ENCODE peak calls at places on chromosomes 7 and 10, in five cellular contexts. One of them, this sample, is unnamed.

GRCh38 chr10:122303271-122304053 is 32.4 kb downstream of the BTBD16 start:
- DNase-seq in colonic mucosa: no peak
- DNase-seq in IMR-90: no peak
- DNase-seq in GM23248: no peak
- DNase-seq in fibroblast of lung: no peak
- DNase-seq in this sample: no peak

GRCh38 chr7:98216941-98217622 is 5.8 kb downstream of the BHLHA15 start:
- DNase-seq in colonic mucosa: no peak
- DNase-seq in IMR-90: no peak
- DNase-seq in GM23248: no peak
- DNase-seq in fibroblast of lung: no peak
- DNase-seq in this sample: no peak

GRCh38 chr10:120428754-120429153 is 28.3 kb upstream of the PLPP4 start:
- DNase-seq in colonic mucosa: no peak
- DNase-seq in IMR-90: no peak
- DNase-seq in GM23248: no peak
- DNase-seq in fibroblast of lung: no peak
- DNase-seq in this sample: no peak

GRCh38 chr7:70334883-70335282 is 736.6 kb downstream of the AUTS2 start:
- DNase-seq in colonic mucosa: no peak
- DNase-seq in IMR-90: no peak
- DNase-seq in GM23248: no peak
- DNase-seq in fibroblast of lung: no peak
- DNase-seq in this sample: no peak

GRCh38 chr7:157540020-157540419 is 203.2 kb downstream of the DNAJB6 start:
- DNase-seq in colonic mucosa: no peak
- DNase-seq in IMR-90: no peak
- DNase-seq in GM23248: no peak
- DNase-seq in fibroblast of lung: no peak
- DNase-seq in this sample: no peak

GRCh38 chr10:6771361-6771760 is 191.3 kb upstream of the PRKCQ start:
- DNase-seq in colonic mucosa: no peak
- DNase-seq in IMR-90: peak; percentile 21
- DNase-seq in GM23248: no peak
- DNase-seq in fibroblast of lung: peak; percentile 81
- DNase-seq in this sample: no peak

GRCh38 chr10:23994459-23995046 is 214.4 kb upstream of the KIAA1217 start:
- DNase-seq in colonic mucosa: peak; percentile 67
- DNase-seq in IMR-90: peak; percentile 39
- DNase-seq in GM23248: peak; percentile 66
- DNase-seq in fibroblast of lung: peak; percentile 60
- DNase-seq in this sample: peak; percentile 71

GRCh38 chr10:17206210-17206709 is 4.8 kb upstream of the TRDMT1 start:
- DNase-seq in colonic mucosa: no peak
- DNase-seq in IMR-90: peak; percentile 93
- DNase-seq in GM23248: peak; percentile 94
- DNase-seq in fibroblast of lung: peak; percentile 59
- DNase-seq in this sample: peak; percentile 74

DNA sequence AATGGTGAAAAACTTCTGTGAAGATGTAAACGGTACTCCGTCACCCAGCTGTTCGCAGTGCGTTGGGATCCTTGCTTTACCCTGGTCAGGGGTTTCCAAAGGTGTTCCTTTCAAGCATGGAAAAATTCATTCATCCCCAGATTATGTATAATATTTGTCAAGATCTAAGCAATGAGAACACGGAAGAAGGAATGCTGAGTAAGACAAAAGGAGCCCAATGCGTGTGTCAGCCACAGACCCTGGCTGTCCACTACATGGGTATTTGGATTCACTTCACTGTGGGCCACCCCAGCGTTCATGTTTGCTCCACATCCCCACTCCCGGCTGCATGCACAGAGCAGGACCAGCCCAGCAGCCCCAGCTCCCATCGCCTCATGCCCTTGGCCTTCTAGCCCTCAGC is 241.3 kb upstream of the CELF2 start:
- DNase-seq in colonic mucosa: no peak
- DNase-seq in IMR-90: no peak
- DNase-seq in GM23248: no peak
- DNase-seq in fibroblast of lung: no peak
- DNase-seq in this sample: no peak
- H3K4me3 ChIP-seq in colonic mucosa: no peak overlapping the region
- H3K4me3 ChIP-seq in IMR-90: no peak overlapping the region
- H3K4me3 ChIP-seq in GM23248: no peak overlapping the region
- H3K4me3 ChIP-seq in fibroblast of lung: no peak overlapping the region
- H3K4me3 ChIP-seq in this sample: no peak overlapping the region

DNA sequence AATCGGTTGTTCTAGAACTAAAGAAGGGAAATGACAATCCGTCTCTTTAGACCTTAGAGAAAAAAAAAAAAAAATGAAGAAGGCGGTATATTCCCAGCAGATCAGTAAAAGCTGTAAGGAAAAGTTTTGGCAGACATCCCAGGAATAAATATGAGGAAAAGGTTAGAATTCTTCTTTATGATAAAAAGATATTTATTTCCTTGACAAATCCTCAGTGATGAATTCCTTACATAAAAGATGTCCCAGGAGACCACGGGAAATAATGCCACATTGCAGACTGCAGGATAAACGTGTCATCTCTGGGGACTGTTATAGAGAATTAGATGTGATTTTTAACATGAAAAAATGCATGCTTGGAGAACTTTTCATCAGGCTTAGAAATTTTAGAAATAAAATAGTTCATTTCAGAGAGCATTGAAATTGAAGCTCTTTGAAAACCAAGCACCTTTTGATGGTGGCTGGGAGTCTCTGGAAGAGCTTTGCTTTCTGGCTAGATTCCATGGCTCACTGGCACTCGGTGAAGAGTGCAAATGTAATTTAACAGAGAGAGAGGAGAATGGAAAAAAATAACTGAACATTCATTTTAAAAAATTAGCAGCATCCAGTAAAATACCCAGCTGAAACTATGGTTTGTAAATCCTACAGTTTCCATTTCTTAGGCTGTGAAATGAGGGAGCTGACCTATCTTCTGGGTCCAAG is 98.2 kb downstream of the PRPF18 start:
- DNase-seq in colonic mucosa: no peak
- DNase-seq in IMR-90: no peak
- DNase-seq in GM23248: peak; percentile 33
- DNase-seq in fibroblast of lung: peak; percentile 67
- DNase-seq in this sample: peak; percentile 49
- H3K9ac ChIP-seq in colonic mucosa: no peak overlapping the region
- H3K9ac ChIP-seq in IMR-90: peak overlapping the region; percentile 67
- H3K9ac ChIP-seq in GM23248: peak overlapping the region; percentile 59
- H3K9ac ChIP-seq in fibroblast of lung: peak overlapping the region; percentile 64
- H3K9ac ChIP-seq in this sample: peak overlapping the region; percentile 51

GRCh38 chr7:2763607-2764006 is 75.6 kb downstream of the AMZ1 start:
- DNase-seq in colonic mucosa: no peak
- DNase-seq in IMR-90: no peak
- DNase-seq in GM23248: no peak
- DNase-seq in fibroblast of lung: no peak
- DNase-seq in this sample: no peak
- H3K4me1 ChIP-seq in colonic mucosa: peaks cover 21% of the 10 kb centered on the region
- H3K4me1 ChIP-seq in IMR-90: peaks cover 36% of the 10 kb centered on the region
- H3K4me1 ChIP-seq in GM23248: peaks cover 34% of the 10 kb centered on the region
- H3K4me1 ChIP-seq in fibroblast of lung: peaks cover 44% of the 10 kb centered on the region
- H3K4me1 ChIP-seq in this sample: peaks cover 50% of the 10 kb centered on the region

GRCh38 chr10:33418309-33418708 is 83.8 kb upstream of the NRP1 start:
- DNase-seq in colonic mucosa: no peak
- DNase-seq in IMR-90: no peak
- DNase-seq in GM23248: no peak
- DNase-seq in fibroblast of lung: no peak
- DNase-seq in this sample: no peak
- H3K4me3 ChIP-seq in colonic mucosa: no peak overlapping the region
- H3K4me3 ChIP-seq in IMR-90: no peak overlapping the region
- H3K4me3 ChIP-seq in GM23248: no peak overlapping the region
- H3K4me3 ChIP-seq in fibroblast of lung: no peak overlapping the region
- H3K4me3 ChIP-seq in this sample: no peak overlapping the region

This sample was measured in adipocyte.